ENCODE peak calls at places on chromosomes 12 and 14, in four cellular contexts. S, L, K and C are unnamed samples.
A peak's percentile ranks its signal among the peaks of the same experiment; 100 is the strongest.

GRCh38 chr14:92819011-92819410 is 24.9 kb downstream of the GOLGA5 start:
- DNase-seq in K (no peak), L (no peak), S (no peak), C (no peak)

GRCh38 chr12:57755454-57756372 is 810 bp downstream of the MARCHF9 start:
- DNase-seq in K (peak; percentile 62), S (no peak), L (peak; percentile 82), C (peak; percentile 67)

GRCh38 chr12:53751336-53752191 is at the start of gene CISTR:
- DNase-seq in K (peak; percentile 58), L (peak; percentile 72), S (no peak), C (no peak)

GRCh38 chr14:36981832-36982528 is 190.4 kb downstream of the SLC25A21 start:
- DNase-seq in L (no peak), K (no peak), S (no peak), C (no peak)

GRCh38 chr14:68785817-68786490 is 6.9 kb downstream of the ZFP36L1 start:
- DNase-seq in S (no peak), K (no peak), L (no peak), C (no peak)

GRCh38 chr12:56991319-56991906 is 14.9 kb downstream of the ZBTB39 start:
- DNase-seq in K (peak; percentile 66), S (no peak), L (no peak), C (peak; percentile 80)

GRCh38 chr12:124514996-124515932 is 52.1 kb downstream of the NCOR2 start:
- DNase-seq in K (no peak), L (no peak), S (no peak), C (no peak)

GRCh38 chr12:121494093-121494787 is 86.6 kb downstream of the KDM2B start:
- DNase-seq in K (peak; percentile 63), L (peak; percentile 79), S (peak; percentile 8), C (no peak)

GRCh38 chr12:104720346-104721064 is 237.6 kb downstream of the SLC41A2 start:
- DNase-seq in S (peak; percentile 13), L (no peak), K (no peak), C (no peak)

GRCh38 chr12:106769546-106769945 is 4.9 kb upstream of the RIC8B start:
- DNase-seq in S (no peak), L (no peak), K (no peak), C (no peak)

GRCh38 chr14:61347771-61348443 is 26.5 kb downstream of the PRKCH start:
- DNase-seq in L (no peak), K (no peak), S (no peak), C (no peak)

DNA sequence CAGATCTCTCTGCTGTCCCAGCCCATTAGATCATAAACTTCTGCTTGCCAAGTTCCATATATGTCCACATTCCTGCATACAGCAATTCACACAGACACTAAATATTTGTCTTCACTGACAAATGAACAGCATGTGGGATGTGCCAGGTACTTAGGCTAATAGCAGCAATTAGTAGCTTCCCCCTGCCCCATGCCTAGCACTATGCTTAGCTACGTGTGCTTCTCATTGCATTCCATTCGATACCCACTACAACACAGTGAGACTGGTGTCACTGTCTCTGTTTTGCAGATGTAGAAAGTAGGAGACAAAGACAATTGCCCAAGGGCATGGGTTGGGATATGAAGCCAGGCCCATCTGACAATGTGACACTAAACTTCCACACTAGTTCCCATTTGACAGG is 308.4 kb downstream of the BCL11B start:
- DNase-seq in K (no peak), L (no peak), S (no peak), C (no peak)
- H3K27ac ChIP-seq in K (no peak overlapping the region), L (no peak overlapping the region), S (no peak overlapping the region), C (no peak overlapping the region)

DNA sequence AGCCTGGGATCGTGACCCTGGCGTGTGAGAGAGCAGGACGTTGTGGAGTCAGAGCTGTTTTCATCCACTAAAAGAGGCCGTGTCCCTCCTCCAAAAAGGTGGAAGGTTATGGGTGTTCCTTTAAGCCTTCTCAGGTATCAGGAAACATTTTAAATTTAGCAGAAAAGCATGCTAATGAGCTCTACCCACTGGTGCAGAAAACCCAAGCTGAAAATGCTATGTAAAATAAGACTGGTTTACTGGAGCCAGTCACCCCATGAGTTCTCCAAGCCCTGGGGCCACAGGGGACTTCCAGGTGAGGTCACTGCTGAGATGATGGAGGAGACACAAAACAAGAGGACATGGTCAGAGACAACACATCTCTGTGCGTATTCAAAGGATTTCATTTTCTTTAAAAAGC is 14.0 kb downstream of the PRKAB1 start:
- DNase-seq in K (no peak), L (no peak), S (no peak), C (no peak)
- H3K27ac ChIP-seq in K (no peak overlapping the region), L (no peak overlapping the region), S (no peak overlapping the region), C (peak overlapping the region; percentile 77)

GRCh38 chr14:59344711-59345455 is 120.3 kb downstream of the GPR135 start:
- DNase-seq in K (no peak), S (no peak), L (no peak), C (no peak)
- H3K27ac ChIP-seq in K (no peak overlapping the region), S (no peak overlapping the region), L (no peak overlapping the region), C (no peak overlapping the region)

GRCh38 chr12:13101854-13102375 is 1.6 kb downstream of the GSG1 start:
- DNase-seq in K (no peak), S (no peak), L (no peak), C (no peak)
- H3K27ac ChIP-seq in K (peak overlapping the region; percentile 85), S (peak overlapping the region; percentile 98), L (peak overlapping the region; percentile 89), C (peak overlapping the region; percentile 91)

GRCh38 chr12:8947737-8948136 is 1.7 kb downstream of the M6PR start:
- DNase-seq in L (no peak), K (no peak), S (no peak), C (no peak)
- H3K27ac ChIP-seq in L (no peak overlapping the region), K (no peak overlapping the region), S (no peak overlapping the region), C (no peak overlapping the region)

GRCh38 chr12:3962661-3963483 is 89.7 kb upstream of the PARP11 start:
- DNase-seq in K (no peak), L (no peak), S (no peak), C (no peak)
- H3K27ac ChIP-seq in K (no peak overlapping the region), L (no peak overlapping the region), S (no peak overlapping the region), C (no peak overlapping the region)

GRCh38 chr12:14853966-14854365 is 10.6 kb upstream of the ART4 start:
- DNase-seq in S (no peak), K (no peak), L (no peak), C (no peak)
- H3K27ac ChIP-seq in S (no peak overlapping the region), K (no peak overlapping the region), L (no peak overlapping the region), C (no peak overlapping the region)

GRCh38 chr14:64706119-64706465 is 1.9 kb downstream of the PLEKHG3 start:
- DNase-seq in L (no peak), S (no peak), K (no peak), C (no peak)
- H3K27ac ChIP-seq in L (peak overlapping the region; percentile 94), S (no peak overlapping the region), K (peak overlapping the region; percentile 74), C (peak overlapping the region; percentile 70)

GRCh38 chr12:132287391-132288238 is 41.8 kb downstream of the GALNT9 start:
- DNase-seq in K (peak; percentile 39), S (no peak), L (no peak), C (no peak)
- H3K27ac ChIP-seq in K (no peak overlapping the region), S (no peak overlapping the region), L (no peak overlapping the region), C (no peak overlapping the region)